ENCODE peak calls at places on chromosomes 5 and 9, in ten cellular contexts. V is fibroblast of the aortic adventitia, N is astrocyte of the spinal cord, Y is SK-N-SH, R is A549, B is AG09309, M is upper lobe of right lung, L is fibroblast of pulmonary artery, A is astrocyte, O is cardiac muscle cell. K is an unnamed sample.

GRCh38 chr9:76562511-76562911 is 103.5 kb downstream of the GCNT1 start:
- DNase-seq in V (peak; percentile 87), N (peak; percentile 37), Y (no peak), R (no peak), B (peak; percentile 82), M (no peak), L (peak; percentile 73), A (peak; percentile 78), O (peak; percentile 81), K (peak; percentile 78)

GRCh38 chr9:128383007-128383753 is 12.0 kb downstream of the URM1 start:
- DNase-seq in V (no peak), N (no peak), Y (no peak), R (no peak), B (no peak), M (no peak), L (no peak), A (no peak), O (no peak), K (no peak)

GRCh38 chr9:114266969-114267368 is 55.9 kb upstream of the ORM1 start:
- DNase-seq in V (peak; percentile 64), N (peak; percentile 67), Y (no peak), R (no peak), B (no peak), M (no peak), L (peak; percentile 59), A (peak; percentile 81), O (peak; percentile 85), K (peak; percentile 29)

GRCh38 chr5:53714324-53715010 is 154.0 kb downstream of the NDUFS4 start:
- DNase-seq in V (no peak), N (peak; percentile 20), Y (no peak), R (no peak), B (no peak), M (no peak), L (no peak), A (peak; percentile 14), O (no peak), K (peak; percentile 35)

GRCh38 chr5:167653645-167654106 is 637.8 kb upstream of the WWC1 start:
- DNase-seq in V (peak; percentile 45), N (peak; percentile 43), Y (no peak), R (peak; percentile 41), B (no peak), M (no peak), L (peak; percentile 45), A (no peak), O (no peak), K (no peak)

GRCh38 chr5:177490311-177490991 is 7.0 kb downstream of the PDLIM7 start:
- DNase-seq in V (no peak), N (no peak), Y (no peak), R (no peak), B (no peak), M (no peak), L (no peak), A (no peak), O (no peak), K (no peak)

GRCh38 chr5:108623826-108624225 is 123.9 kb upstream of the FER start:
- DNase-seq in V (no peak), N (no peak), Y (no peak), R (no peak), B (no peak), M (no peak), L (no peak), A (no peak), O (no peak), K (no peak)

GRCh38 chr9:113166039-113166438 is 15.2 kb downstream of the SLC31A2 start:
- DNase-seq in V (no peak), N (no peak), Y (no peak), R (no peak), B (no peak), M (no peak), L (no peak), A (no peak), O (no peak), K (no peak)

GRCh38 chr5:116229131-116229530 is 144.3 kb downstream of the COMMD10 start:
- DNase-seq in V (no peak), N (no peak), Y (no peak), R (no peak), B (no peak), M (no peak), L (no peak), A (no peak), O (no peak), K (no peak)

GRCh38 chr5:147407094-147407681 is 102.7 kb downstream of the DPYSL3 start:
- DNase-seq in V (peak; percentile 86), N (peak; percentile 92), Y (no peak), R (no peak), B (peak; percentile 43), M (no peak), L (peak; percentile 81), A (peak; percentile 91), O (peak; percentile 52), K (no peak)

GRCh38 chr9:129676970-129677369 is 11.5 kb downstream of the PRRX2 start:
- DNase-seq in V (peak; percentile 74), N (no peak), Y (peak; percentile 57), R (no peak), B (peak; percentile 16), M (no peak), L (no peak), A (no peak), O (no peak), K (no peak)

GRCh38 chr5:79181419-79182022 is 54.4 kb upstream of the JMY start:
- DNase-seq in V (peak; percentile 71), N (no peak), Y (no peak), R (no peak), B (no peak), M (no peak), L (peak; percentile 75), A (no peak), O (peak; percentile 65), K (no peak)

GRCh38 chr5:152505442-152506042 is 100.5 kb upstream of the NMUR2 start:
- DNase-seq in V (peak; percentile 45), N (peak; percentile 37), Y (peak; percentile 44), R (peak; percentile 20), B (peak; percentile 14), M (no peak), L (peak; percentile 58), A (peak; percentile 17), O (peak; percentile 63), K (peak; percentile 24)

DNA sequence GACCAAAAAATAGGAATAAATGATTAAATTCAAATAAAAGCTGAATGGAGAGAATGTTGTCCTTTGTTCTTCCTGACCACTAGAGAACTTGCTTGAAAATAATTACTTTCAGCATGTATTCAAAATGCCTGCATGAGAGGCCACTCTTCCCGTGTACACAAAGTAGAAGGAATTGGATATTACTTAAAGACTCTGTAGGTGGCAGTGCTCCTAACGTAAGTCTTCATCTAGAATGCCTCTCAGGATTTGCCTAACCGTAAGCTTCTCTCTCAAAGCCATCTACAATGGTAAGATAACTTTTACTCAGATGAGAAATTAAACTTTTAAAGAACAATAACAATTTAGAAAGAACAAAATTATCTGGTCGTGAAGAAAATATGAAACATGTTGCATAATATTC is 620.0 kb upstream of the CCNG1 start:
- DNase-seq in V (no peak), N (no peak), Y (no peak), R (no peak), B (no peak), M (no peak), L (no peak), A (no peak), O (no peak), K (no peak)
- TF ChIP-seq CTCF in V (no peak), N (no peak), Y (no peak), R (no peak), B (no peak), M (no peak), L (no peak), A (no peak), O (no peak), K (no peak)

GRCh38 chr9:91949946-91950664 is at the start of gene ROR2:
- DNase-seq in V (peak; percentile 38), N (peak; percentile 35), Y (peak; percentile 96), R (peak; percentile 59), B (no peak), M (peak; percentile 77), L (peak; percentile 70), A (peak; percentile 12), O (peak; percentile 88), K (no peak)
- TF ChIP-seq CTCF in V (peak; percentile 39), N (peak; percentile 37), Y (peak; percentile 43), R (peak; percentile 80), B (peak; percentile 37), M (peak; percentile 42), L (peak; percentile 2), A (peak; percentile 6), O (peak; percentile 46), K (peak; percentile 73)

GRCh38 chr9:132216861-132217655 is 55.2 kb downstream of the NTNG2 start:
- DNase-seq in V (no peak), N (no peak), Y (no peak), R (no peak), B (no peak), M (no peak), L (no peak), A (no peak), O (no peak), K (no peak)

GRCh38 chr9:132209263-132209662 is 47.4 kb downstream of the NTNG2 start:
- DNase-seq in V (no peak), N (no peak), Y (no peak), R (no peak), B (no peak), M (no peak), L (no peak), A (no peak), O (no peak), K (no peak)

GRCh38 chr9:132210472-132211145 is 48.8 kb downstream of the NTNG2 start:
- DNase-seq in V (peak; percentile 24), N (no peak), Y (no peak), R (no peak), B (no peak), M (no peak), L (no peak), A (peak; percentile 83), O (no peak), K (peak; percentile 3)

GRCh38 chr9:132211570-132211969 is 49.7 kb downstream of the NTNG2 start:
- DNase-seq in V (no peak), N (no peak), Y (no peak), R (no peak), B (no peak), M (no peak), L (no peak), A (no peak), O (no peak), K (no peak)

GRCh38 chr9:132214027-132214622 is 52.3 kb downstream of the NTNG2 start:
- DNase-seq in V (peak; percentile 89), N (peak; percentile 90), Y (peak; percentile 90), R (peak; percentile 72), B (peak; percentile 66), M (peak; percentile 82), L (peak; percentile 89), A (peak; percentile 95), O (peak; percentile 93), K (peak; percentile 74)
- TF ChIP-seq CTCF in V (peak; percentile 35), N (peak; percentile 29), Y (no peak), R (no peak), B (peak; percentile 18), M (no peak), L (no peak), A (no peak), O (peak; percentile 15), K (peak; percentile 11)

DNA sequence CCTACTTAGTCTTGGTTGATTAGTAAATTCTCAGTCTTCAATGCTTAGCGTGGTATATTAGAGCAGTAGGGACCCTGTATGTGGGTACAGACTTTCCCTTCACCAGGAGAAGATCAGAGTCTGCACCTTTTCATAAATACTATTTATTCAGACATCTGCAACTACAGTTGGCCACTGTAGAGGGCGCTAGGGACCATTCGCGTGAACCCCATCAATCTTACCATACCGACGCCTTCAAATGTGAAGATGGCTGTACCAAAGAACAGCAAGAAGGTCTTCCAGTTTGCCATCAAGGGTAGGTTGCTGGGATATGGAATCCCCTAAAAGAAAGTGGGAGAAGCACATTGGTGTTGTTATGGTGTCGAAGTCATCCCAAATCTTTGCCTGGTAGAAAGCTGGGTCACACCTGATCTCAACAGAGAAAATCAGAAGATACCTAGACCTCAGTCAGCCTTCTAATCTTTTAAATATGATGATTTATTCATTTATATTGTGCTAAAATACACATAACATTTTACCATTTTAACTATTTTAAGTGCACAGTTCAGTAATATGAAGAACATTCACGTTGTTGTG is 19.1 kb downstream of the SLC36A3 start:
- DNase-seq in V (no peak), N (no peak), Y (no peak), R (no peak), B (no peak), M (no peak), L (no peak), A (no peak), O (no peak), K (no peak)
- TF ChIP-seq CTCF in V (no peak), N (no peak), Y (peak; percentile 39), R (no peak), B (peak; percentile 21), M (peak; percentile 37), L (peak; percentile 16), A (peak; percentile 5), O (peak; percentile 15), K (peak; percentile 54)

K was measured in HFFc6.